ENCODE peak calls at places on chromosome 20, in five cellular contexts. One of them, this sample, is unnamed. For H3K4me1, the result is how much of the 10 kb centered on the place peaks cover.

GRCh38 chr20:54555150-54555549 is 79.8 kb downstream of the DOK5 start:
- DNase-seq in NT2/D1: no peak
- DNase-seq in H1: no peak
- DNase-seq in HepG2: no peak
- DNase-seq in HCT116: no peak
- DNase-seq in this sample: no peak

GRCh38 chr20:37693203-37693602 is 627 bp upstream of the CTNNBL1 start:
- DNase-seq in NT2/D1: no peak
- DNase-seq in H1: no peak
- DNase-seq in HepG2: no peak
- DNase-seq in HCT116: no peak
- DNase-seq in this sample: no peak

GRCh38 chr20:2256132-2256531 is 39.7 kb upstream of the TGM3 start:
- DNase-seq in NT2/D1: no peak
- DNase-seq in H1: no peak
- DNase-seq in HepG2: no peak
- DNase-seq in HCT116: no peak
- DNase-seq in this sample: no peak

GRCh38 chr20:32112862-32113261 is 3.3 kb downstream of the TM9SF4 start:
- DNase-seq in NT2/D1: no peak
- DNase-seq in HCT116: no peak
- DNase-seq in HepG2: no peak
- DNase-seq in H1: no peak
- DNase-seq in this sample: peak

GRCh38 chr20:64104667-64105451 is 2.5 kb downstream of the NPBWR2 start:
- DNase-seq in HepG2: no peak
- DNase-seq in NT2/D1: no peak
- DNase-seq in HCT116: no peak
- DNase-seq in H1: no peak
- DNase-seq in this sample: no peak

GRCh38 chr20:31674895-31675827 is 37.4 kb downstream of the COX4I2 start:
- DNase-seq in H1: no peak
- DNase-seq in NT2/D1: no peak
- DNase-seq in HepG2: no peak
- DNase-seq in HCT116: no peak
- DNase-seq in this sample: peak

GRCh38 chr20:45878076-45878731 is 2.8 kb upstream of the ZSWIM1 start:
- DNase-seq in NT2/D1: no peak
- DNase-seq in H1: no peak
- DNase-seq in HCT116: no peak
- DNase-seq in HepG2: no peak
- DNase-seq in this sample: peak

GRCh38 chr20:58702859-58703648 is 10.5 kb downstream of the NPEPL1 start:
- DNase-seq in HCT116: no peak
- DNase-seq in NT2/D1: no peak
- DNase-seq in HepG2: no peak
- DNase-seq in H1: no peak
- DNase-seq in this sample: peak

GRCh38 chr20:18287546-18287914 is 797 bp upstream of the ZNF133 start:
- DNase-seq in HepG2: no peak
- DNase-seq in HCT116: no peak
- DNase-seq in NT2/D1: no peak
- DNase-seq in H1: no peak
- DNase-seq in this sample: no peak

GRCh38 chr20:10381477-10381876 is 52.5 kb downstream of the MKKS start:
- DNase-seq in H1: no peak
- DNase-seq in NT2/D1: no peak
- DNase-seq in HepG2: peak
- DNase-seq in HCT116: no peak
- DNase-seq in this sample: no peak

GRCh38 chr20:2816583-2817340 is 598 bp downstream of the TMEM239 start:
- DNase-seq in HepG2: no peak
- DNase-seq in H1: no peak
- DNase-seq in NT2/D1: no peak
- DNase-seq in HCT116: no peak
- DNase-seq in this sample: peak

GRCh38 chr20:2946988-2947961 is 74.0 kb downstream of the PTPRA start:
- DNase-seq in HepG2: peak
- DNase-seq in H1: no peak
- DNase-seq in NT2/D1: no peak
- DNase-seq in HCT116: no peak
- DNase-seq in this sample: peak

GRCh38 chr20:63957004-63957689 is 931 bp upstream of the UCKL1 start:
- DNase-seq in H1: peak
- DNase-seq in HepG2: peak
- DNase-seq in NT2/D1: peak
- DNase-seq in HCT116: peak
- DNase-seq in this sample: peak

GRCh38 chr20:8094845-8095244 is 37.2 kb upstream of the PLCB1 start:
- DNase-seq in HCT116: no peak
- DNase-seq in NT2/D1: no peak
- DNase-seq in H1: no peak
- DNase-seq in HepG2: peak
- DNase-seq in this sample: no peak

GRCh38 chr20:15682690-15683089 is 890.6 kb downstream of the KIF16B start:
- DNase-seq in HepG2: no peak
- DNase-seq in NT2/D1: no peak
- DNase-seq in HCT116: no peak
- DNase-seq in H1: no peak
- DNase-seq in this sample: no peak

GRCh38 chr20:6560978-6561377 is 206.5 kb upstream of the BMP2 start:
- DNase-seq in HepG2: peak
- DNase-seq in NT2/D1: no peak
- DNase-seq in H1: no peak
- DNase-seq in HCT116: no peak
- DNase-seq in this sample: no peak

GRCh38 chr20:53028337-53029007 is 56.3 kb downstream of the TSHZ2 start:
- DNase-seq in H1: no peak
- DNase-seq in HepG2: no peak
- DNase-seq in HCT116: no peak
- DNase-seq in NT2/D1: no peak
- DNase-seq in this sample: no peak

GRCh38 chr20:33676652-33677645 is 2.7 kb upstream of the NECAB3 start:
- DNase-seq in H1: no peak
- DNase-seq in HCT116: no peak
- DNase-seq in NT2/D1: no peak
- DNase-seq in HepG2: no peak
- DNase-seq in this sample: no peak

GRCh38 chr20:33679758-33680485 is 5.7 kb upstream of the NECAB3 start:
- DNase-seq in HepG2: no peak
- DNase-seq in H1: no peak
- DNase-seq in NT2/D1: no peak
- DNase-seq in HCT116: no peak
- DNase-seq in this sample: no peak

GRCh38 chr20:33676121-33676520 is 1.9 kb upstream of the NECAB3 start:
- DNase-seq in HCT116: no peak
- DNase-seq in HepG2: no peak
- DNase-seq in H1: no peak
- DNase-seq in NT2/D1: no peak
- DNase-seq in this sample: no peak

GRCh38 chr20:33675127-33675954 is 1.1 kb upstream of the NECAB3 start:
- DNase-seq in NT2/D1: no peak
- DNase-seq in H1: no peak
- DNase-seq in HCT116: no peak
- DNase-seq in HepG2: no peak
- DNase-seq in this sample: no peak

DNA sequence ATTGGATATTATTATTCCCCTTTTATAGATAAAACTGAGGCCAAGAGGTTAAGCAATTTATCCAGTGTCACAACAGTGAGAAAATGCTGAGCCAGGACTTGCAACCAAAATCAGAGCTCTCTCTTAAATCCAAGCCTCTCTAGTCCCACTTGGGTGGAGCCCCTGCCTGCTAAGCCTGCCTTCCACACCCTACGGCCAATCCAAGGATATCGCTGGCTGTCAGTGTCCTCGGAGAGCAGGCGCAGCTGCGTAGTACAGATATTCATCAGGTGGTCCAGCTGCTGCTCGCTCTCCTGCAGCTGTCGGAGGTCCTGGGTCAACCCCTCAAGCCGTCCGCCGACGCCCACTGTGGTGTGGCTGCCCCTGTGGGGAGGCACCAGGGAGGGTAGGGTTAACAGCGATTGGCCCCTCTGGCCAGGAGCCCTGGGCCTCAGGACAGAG is 3.8 kb upstream of the NECAB3 start:
- DNase-seq in HCT116: no peak
- DNase-seq in HepG2: no peak
- DNase-seq in H1: no peak
- DNase-seq in NT2/D1: no peak
- DNase-seq in this sample: peak
- TF ChIP-seq ZNF274 in HCT116: no peak
- TF ChIP-seq ZNF274 in HepG2: no peak
- TF ChIP-seq ZNF274 in H1: no peak
- TF ChIP-seq ZNF274 in NT2/D1: no peak
- TF ChIP-seq ZNF274 in this sample: no peak

GRCh38 chr20:62736026-62736406 is 27.4 kb downstream of the NTSR1 start:
- DNase-seq in HepG2: no peak
- DNase-seq in HCT116: no peak
- DNase-seq in H1: no peak
- DNase-seq in NT2/D1: no peak
- DNase-seq in this sample: no peak
- H3K4me1 ChIP-seq in HepG2: under half
- H3K4me1 ChIP-seq in HCT116: half or more
- H3K4me1 ChIP-seq in H1: under half
- H3K4me1 ChIP-seq in NT2/D1: under half
- H3K4me1 ChIP-seq in this sample: under half

GRCh38 chr20:688809-689208 is 13.2 kb upstream of the SCRT2 start:
- DNase-seq in HepG2: peak
- DNase-seq in NT2/D1: no peak
- DNase-seq in H1: no peak
- DNase-seq in HCT116: no peak
- DNase-seq in this sample: peak
- TF ChIP-seq ZNF274 in HepG2: no peak
- TF ChIP-seq ZNF274 in NT2/D1: no peak
- TF ChIP-seq ZNF274 in H1: no peak
- TF ChIP-seq ZNF274 in HCT116: no peak
- TF ChIP-seq ZNF274 in this sample: no peak

GRCh38 chr20:47257256-47257655 is 99.2 kb downstream of the ZMYND8 start:
- DNase-seq in HCT116: no peak
- DNase-seq in HepG2: no peak
- DNase-seq in H1: no peak
- DNase-seq in NT2/D1: no peak
- DNase-seq in this sample: no peak
- H3K4me1 ChIP-seq in HCT116: under half
- H3K4me1 ChIP-seq in HepG2: under half
- H3K4me1 ChIP-seq in H1: under half
- H3K4me1 ChIP-seq in NT2/D1: under half
- H3K4me1 ChIP-seq in this sample: under half

This sample was measured in K562.